ENCODE peak calls at places on chromosomes 7 and 10, in ten cellular contexts. One of them, this sample, is unnamed.

GRCh38 chr7:87920578-87920977 is 13.5 kb upstream of the ADAM22 start:
- DNase-seq in RWPE2: no peak
- DNase-seq in activated B cell treated with CpG ODN at 0.5 μM for 24 hours: no peak
- DNase-seq in heart right ventricle: no peak
- DNase-seq in epithelial cell of proximal tubule: no peak
- DNase-seq in stomach: no peak
- DNase-seq in coronary artery: no peak
- DNase-seq in cardiac fibroblast: no peak
- DNase-seq in ovary: no peak
- DNase-seq in AG04450: no peak
- DNase-seq in this sample: no peak

GRCh38 chr7:30923009-30923773 is 11.5 kb downstream of the AQP1 start:
- DNase-seq in RWPE2: peak; percentile 40
- DNase-seq in activated B cell treated with CpG ODN at 0.5 μM for 24 hours: peak; percentile 5
- DNase-seq in heart right ventricle: peak; percentile 9
- DNase-seq in epithelial cell of proximal tubule: no peak
- DNase-seq in stomach: peak; percentile 20
- DNase-seq in coronary artery: peak; percentile 66
- DNase-seq in cardiac fibroblast: no peak
- DNase-seq in ovary: peak; percentile 2
- DNase-seq in AG04450: no peak
- DNase-seq in this sample: no peak

GRCh38 chr10:43120948-43121290 is 17.3 kb upstream of the CSGALNACT2 start:
- DNase-seq in RWPE2: no peak
- DNase-seq in activated B cell treated with CpG ODN at 0.5 μM for 24 hours: no peak
- DNase-seq in heart right ventricle: no peak
- DNase-seq in epithelial cell of proximal tubule: no peak
- DNase-seq in stomach: peak; percentile 26
- DNase-seq in coronary artery: peak; percentile 60
- DNase-seq in cardiac fibroblast: no peak
- DNase-seq in ovary: no peak
- DNase-seq in AG04450: no peak
- DNase-seq in this sample: no peak

GRCh38 chr7:143422033-143422432 is 13.4 kb upstream of the EPHA1 start:
- DNase-seq in RWPE2: no peak
- DNase-seq in activated B cell treated with CpG ODN at 0.5 μM for 24 hours: no peak
- DNase-seq in heart right ventricle: no peak
- DNase-seq in epithelial cell of proximal tubule: no peak
- DNase-seq in stomach: no peak
- DNase-seq in coronary artery: no peak
- DNase-seq in cardiac fibroblast: no peak
- DNase-seq in ovary: no peak
- DNase-seq in AG04450: no peak
- DNase-seq in this sample: no peak

GRCh38 chr10:132655735-132656134 is 118.1 kb downstream of the INPP5A start:
- DNase-seq in RWPE2: no peak
- DNase-seq in activated B cell treated with CpG ODN at 0.5 μM for 24 hours: no peak
- DNase-seq in heart right ventricle: no peak
- DNase-seq in epithelial cell of proximal tubule: no peak
- DNase-seq in stomach: no peak
- DNase-seq in coronary artery: no peak
- DNase-seq in cardiac fibroblast: no peak
- DNase-seq in ovary: no peak
- DNase-seq in AG04450: no peak
- DNase-seq in this sample: no peak

GRCh38 chr7:99699946-99700345 is 20.1 kb upstream of the CYP3A5 start:
- DNase-seq in RWPE2: no peak
- DNase-seq in activated B cell treated with CpG ODN at 0.5 μM for 24 hours: no peak
- DNase-seq in heart right ventricle: no peak
- DNase-seq in epithelial cell of proximal tubule: no peak
- DNase-seq in stomach: no peak
- DNase-seq in coronary artery: no peak
- DNase-seq in cardiac fibroblast: no peak
- DNase-seq in ovary: no peak
- DNase-seq in AG04450: no peak
- DNase-seq in this sample: no peak

GRCh38 chr7:1638113-1638726 is 31.9 kb upstream of the ELFN1 start:
- DNase-seq in RWPE2: no peak
- DNase-seq in activated B cell treated with CpG ODN at 0.5 μM for 24 hours: no peak
- DNase-seq in heart right ventricle: no peak
- DNase-seq in epithelial cell of proximal tubule: no peak
- DNase-seq in stomach: no peak
- DNase-seq in coronary artery: no peak
- DNase-seq in cardiac fibroblast: peak; percentile 37
- DNase-seq in ovary: no peak
- DNase-seq in AG04450: no peak
- DNase-seq in this sample: no peak

GRCh38 chr7:103987455-103987854 is 2.0 kb downstream of the RELN start:
- DNase-seq in RWPE2: no peak
- DNase-seq in activated B cell treated with CpG ODN at 0.5 μM for 24 hours: no peak
- DNase-seq in heart right ventricle: no peak
- DNase-seq in epithelial cell of proximal tubule: no peak
- DNase-seq in stomach: no peak
- DNase-seq in coronary artery: no peak
- DNase-seq in cardiac fibroblast: no peak
- DNase-seq in ovary: no peak
- DNase-seq in AG04450: no peak
- DNase-seq in this sample: no peak

GRCh38 chr7:139623518-139623917 is 100.0 kb downstream of the CLEC2L start:
- DNase-seq in RWPE2: no peak
- DNase-seq in activated B cell treated with CpG ODN at 0.5 μM for 24 hours: no peak
- DNase-seq in heart right ventricle: no peak
- DNase-seq in epithelial cell of proximal tubule: no peak
- DNase-seq in stomach: no peak
- DNase-seq in coronary artery: no peak
- DNase-seq in cardiac fibroblast: peak; percentile 29
- DNase-seq in ovary: no peak
- DNase-seq in AG04450: no peak
- DNase-seq in this sample: no peak

GRCh38 chr10:94183666-94184264 is 179.0 kb downstream of the NOC3L start:
- DNase-seq in RWPE2: peak; percentile 83
- DNase-seq in activated B cell treated with CpG ODN at 0.5 μM for 24 hours: no peak
- DNase-seq in heart right ventricle: no peak
- DNase-seq in epithelial cell of proximal tubule: no peak
- DNase-seq in stomach: no peak
- DNase-seq in coronary artery: no peak
- DNase-seq in cardiac fibroblast: peak; percentile 86
- DNase-seq in ovary: no peak
- DNase-seq in AG04450: peak; percentile 99
- DNase-seq in this sample: no peak

GRCh38 chr10:76336213-76336963 is 905.0 kb downstream of the LRMDA start:
- DNase-seq in RWPE2: no peak
- DNase-seq in activated B cell treated with CpG ODN at 0.5 μM for 24 hours: no peak
- DNase-seq in heart right ventricle: no peak
- DNase-seq in epithelial cell of proximal tubule: no peak
- DNase-seq in stomach: no peak
- DNase-seq in coronary artery: no peak
- DNase-seq in cardiac fibroblast: peak; percentile 31
- DNase-seq in ovary: peak; percentile 44
- DNase-seq in AG04450: no peak
- DNase-seq in this sample: no peak

GRCh38 chr7:88072715-88073055 is 138.6 kb downstream of the ADAM22 start:
- DNase-seq in RWPE2: no peak
- DNase-seq in activated B cell treated with CpG ODN at 0.5 μM for 24 hours: no peak
- DNase-seq in heart right ventricle: no peak
- DNase-seq in epithelial cell of proximal tubule: no peak
- DNase-seq in stomach: no peak
- DNase-seq in coronary artery: no peak
- DNase-seq in cardiac fibroblast: no peak
- DNase-seq in ovary: no peak
- DNase-seq in AG04450: no peak
- DNase-seq in this sample: no peak

GRCh38 chr7:146375155-146375554 is 258.6 kb downstream of the CNTNAP2 start:
- DNase-seq in RWPE2: no peak
- DNase-seq in activated B cell treated with CpG ODN at 0.5 μM for 24 hours: no peak
- DNase-seq in heart right ventricle: no peak
- DNase-seq in epithelial cell of proximal tubule: no peak
- DNase-seq in stomach: no peak
- DNase-seq in coronary artery: no peak
- DNase-seq in cardiac fibroblast: no peak
- DNase-seq in ovary: no peak
- DNase-seq in AG04450: no peak
- DNase-seq in this sample: no peak

GRCh38 chr10:107727762-107728317 is 563.3 kb upstream of the SORCS1 start:
- DNase-seq in RWPE2: no peak
- DNase-seq in activated B cell treated with CpG ODN at 0.5 μM for 24 hours: no peak
- DNase-seq in heart right ventricle: no peak
- DNase-seq in epithelial cell of proximal tubule: no peak
- DNase-seq in stomach: no peak
- DNase-seq in coronary artery: no peak
- DNase-seq in cardiac fibroblast: peak; percentile 31
- DNase-seq in ovary: no peak
- DNase-seq in AG04450: no peak
- DNase-seq in this sample: no peak

GRCh38 chr10:132240581-132240980 is 53.8 kb downstream of the DPYSL4 start:
- DNase-seq in RWPE2: no peak
- DNase-seq in activated B cell treated with CpG ODN at 0.5 μM for 24 hours: no peak
- DNase-seq in heart right ventricle: no peak
- DNase-seq in epithelial cell of proximal tubule: no peak
- DNase-seq in stomach: no peak
- DNase-seq in coronary artery: no peak
- DNase-seq in cardiac fibroblast: no peak
- DNase-seq in ovary: no peak
- DNase-seq in AG04450: no peak
- DNase-seq in this sample: no peak

GRCh38 chr7:129825554-129826267 is 127.0 kb downstream of the UBE2H start:
- DNase-seq in RWPE2: peak; percentile 87
- DNase-seq in activated B cell treated with CpG ODN at 0.5 μM for 24 hours: peak; percentile 94
- DNase-seq in heart right ventricle: peak; percentile 92
- DNase-seq in epithelial cell of proximal tubule: no peak
- DNase-seq in stomach: peak; percentile 91
- DNase-seq in coronary artery: peak; percentile 90
- DNase-seq in cardiac fibroblast: peak; percentile 71
- DNase-seq in ovary: peak; percentile 85
- DNase-seq in AG04450: no peak
- DNase-seq in this sample: peak; percentile 95

GRCh38 chr10:1078668-1079067 is 22.5 kb downstream of the WDR37 start:
- DNase-seq in RWPE2: no peak
- DNase-seq in activated B cell treated with CpG ODN at 0.5 μM for 24 hours: no peak
- DNase-seq in heart right ventricle: no peak
- DNase-seq in epithelial cell of proximal tubule: no peak
- DNase-seq in stomach: no peak
- DNase-seq in coronary artery: no peak
- DNase-seq in cardiac fibroblast: no peak
- DNase-seq in ovary: no peak
- DNase-seq in AG04450: no peak
- DNase-seq in this sample: no peak

GRCh38 chr7:79452032-79452494 is 1.4 kb downstream of the MAGI2 start:
- DNase-seq in RWPE2: peak; percentile 59
- DNase-seq in activated B cell treated with CpG ODN at 0.5 μM for 24 hours: no peak
- DNase-seq in heart right ventricle: peak; percentile 84
- DNase-seq in epithelial cell of proximal tubule: no peak
- DNase-seq in stomach: peak; percentile 58
- DNase-seq in coronary artery: peak; percentile 93
- DNase-seq in cardiac fibroblast: peak; percentile 93
- DNase-seq in ovary: peak; percentile 89
- DNase-seq in AG04450: peak; percentile 53
- DNase-seq in this sample: peak; percentile 69

GRCh38 chr7:55173671-55174070 is 154.9 kb downstream of the EGFR start:
- DNase-seq in RWPE2: no peak
- DNase-seq in activated B cell treated with CpG ODN at 0.5 μM for 24 hours: no peak
- DNase-seq in heart right ventricle: no peak
- DNase-seq in epithelial cell of proximal tubule: no peak
- DNase-seq in stomach: no peak
- DNase-seq in coronary artery: no peak
- DNase-seq in cardiac fibroblast: no peak
- DNase-seq in ovary: no peak
- DNase-seq in AG04450: no peak
- DNase-seq in this sample: no peak
- TF ChIP-seq CTCF in RWPE2: no peak
- TF ChIP-seq CTCF in activated B cell treated with CpG ODN at 0.5 μM for 24 hours: no peak
- TF ChIP-seq CTCF in heart right ventricle: no peak
- TF ChIP-seq CTCF in epithelial cell of proximal tubule: peak; percentile 25
- TF ChIP-seq CTCF in stomach: no peak
- TF ChIP-seq CTCF in coronary artery: no peak
- TF ChIP-seq CTCF in cardiac fibroblast: no peak
- TF ChIP-seq CTCF in ovary: no peak
- TF ChIP-seq CTCF in AG04450: no peak
- TF ChIP-seq CTCF in this sample: peak; percentile 21

GRCh38 chr10:71336632-71337031 is 17.6 kb downstream of the SLC29A3 start:
- DNase-seq in RWPE2: no peak
- DNase-seq in activated B cell treated with CpG ODN at 0.5 μM for 24 hours: no peak
- DNase-seq in heart right ventricle: no peak
- DNase-seq in epithelial cell of proximal tubule: no peak
- DNase-seq in stomach: no peak
- DNase-seq in coronary artery: no peak
- DNase-seq in cardiac fibroblast: no peak
- DNase-seq in ovary: no peak
- DNase-seq in AG04450: no peak
- DNase-seq in this sample: no peak
- TF ChIP-seq CTCF in RWPE2: no peak
- TF ChIP-seq CTCF in activated B cell treated with CpG ODN at 0.5 μM for 24 hours: no peak
- TF ChIP-seq CTCF in heart right ventricle: no peak
- TF ChIP-seq CTCF in epithelial cell of proximal tubule: no peak
- TF ChIP-seq CTCF in stomach: no peak
- TF ChIP-seq CTCF in coronary artery: no peak
- TF ChIP-seq CTCF in cardiac fibroblast: no peak
- TF ChIP-seq CTCF in ovary: no peak
- TF ChIP-seq CTCF in AG04450: no peak
- TF ChIP-seq CTCF in this sample: no peak

GRCh38 chr10:5464521-5464920 is 34.8 kb downstream of the CALML5 start:
- DNase-seq in RWPE2: no peak
- DNase-seq in activated B cell treated with CpG ODN at 0.5 μM for 24 hours: no peak
- DNase-seq in heart right ventricle: no peak
- DNase-seq in epithelial cell of proximal tubule: no peak
- DNase-seq in stomach: no peak
- DNase-seq in coronary artery: no peak
- DNase-seq in cardiac fibroblast: no peak
- DNase-seq in ovary: no peak
- DNase-seq in AG04450: no peak
- DNase-seq in this sample: no peak
- TF ChIP-seq CTCF in RWPE2: no peak
- TF ChIP-seq CTCF in activated B cell treated with CpG ODN at 0.5 μM for 24 hours: no peak
- TF ChIP-seq CTCF in heart right ventricle: no peak
- TF ChIP-seq CTCF in epithelial cell of proximal tubule: no peak
- TF ChIP-seq CTCF in stomach: no peak
- TF ChIP-seq CTCF in coronary artery: no peak
- TF ChIP-seq CTCF in cardiac fibroblast: no peak
- TF ChIP-seq CTCF in ovary: no peak
- TF ChIP-seq CTCF in AG04450: no peak
- TF ChIP-seq CTCF in this sample: no peak

GRCh38 chr10:112687647-112688046 is 240.6 kb downstream of the VTI1A start:
- DNase-seq in RWPE2: no peak
- DNase-seq in activated B cell treated with CpG ODN at 0.5 μM for 24 hours: no peak
- DNase-seq in heart right ventricle: no peak
- DNase-seq in epithelial cell of proximal tubule: no peak
- DNase-seq in stomach: no peak
- DNase-seq in coronary artery: no peak
- DNase-seq in cardiac fibroblast: peak; percentile 72
- DNase-seq in ovary: no peak
- DNase-seq in AG04450: no peak
- DNase-seq in this sample: no peak

DNA sequence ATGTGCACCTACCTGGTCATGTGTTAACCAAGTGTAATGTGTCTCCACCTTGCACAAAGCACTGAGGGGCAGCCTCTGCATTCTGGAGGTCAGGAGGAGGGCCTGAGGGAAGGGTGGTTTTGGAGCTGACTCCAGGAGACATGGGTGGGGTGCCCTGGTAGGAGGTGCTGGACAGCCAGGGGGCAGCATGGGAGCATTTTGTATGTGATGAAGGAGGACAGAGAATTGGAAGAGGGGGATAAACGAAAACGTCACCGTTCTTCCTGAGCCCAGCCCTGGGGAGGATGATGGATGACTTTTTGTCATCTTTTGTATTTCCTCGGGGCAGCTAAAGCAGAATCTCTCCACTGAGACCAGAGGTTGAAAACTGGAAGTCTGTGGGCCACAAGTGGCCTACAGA is 242.3 kb downstream of the VTI1A start:
- DNase-seq in RWPE2: no peak
- DNase-seq in activated B cell treated with CpG ODN at 0.5 μM for 24 hours: no peak
- DNase-seq in heart right ventricle: peak; percentile 25
- DNase-seq in epithelial cell of proximal tubule: no peak
- DNase-seq in stomach: no peak
- DNase-seq in coronary artery: no peak
- DNase-seq in cardiac fibroblast: peak; percentile 36
- DNase-seq in ovary: peak; percentile 10
- DNase-seq in AG04450: no peak
- DNase-seq in this sample: peak; percentile 27
- TF ChIP-seq CTCF in RWPE2: peak; percentile 38
- TF ChIP-seq CTCF in activated B cell treated with CpG ODN at 0.5 μM for 24 hours: no peak
- TF ChIP-seq CTCF in heart right ventricle: peak; percentile 48
- TF ChIP-seq CTCF in epithelial cell of proximal tubule: peak; percentile 49
- TF ChIP-seq CTCF in stomach: peak; percentile 27
- TF ChIP-seq CTCF in coronary artery: no peak
- TF ChIP-seq CTCF in cardiac fibroblast: peak; percentile 41
- TF ChIP-seq CTCF in ovary: no peak
- TF ChIP-seq CTCF in AG04450: peak; percentile 50
- TF ChIP-seq CTCF in this sample: peak; percentile 53